ENCODE peak calls at places on chromosomes 16 and 17, in eight cellular contexts. One of them, this sample, is unnamed.
A peak's percentile ranks its signal among the peaks of the same experiment; 100 is the strongest.

GRCh38 chr16:9012848-9013507 is 49.3 kb upstream of the USP7 start:
- DNase-seq in kidney: peak; percentile 70
- DNase-seq in RWPE1: no peak
- DNase-seq in neural progenitor cell: peak; percentile 81
- DNase-seq in fibroblast of lung: peak; percentile 21
- DNase-seq in uterus: no peak
- DNase-seq in colonic mucosa: no peak
- DNase-seq in A673: peak; percentile 70
- DNase-seq in this sample: no peak

GRCh38 chr16:68300736-68301459 is 9.8 kb downstream of the SLC7A6OS start:
- DNase-seq in kidney: no peak
- DNase-seq in RWPE1: no peak
- DNase-seq in neural progenitor cell: no peak
- DNase-seq in fibroblast of lung: peak; percentile 43
- DNase-seq in uterus: no peak
- DNase-seq in colonic mucosa: no peak
- DNase-seq in A673: no peak
- DNase-seq in this sample: no peak

GRCh38 chr17:76872221-76872873 is 4.1 kb downstream of the MGAT5B start:
- DNase-seq in kidney: no peak
- DNase-seq in RWPE1: peak; percentile 96
- DNase-seq in neural progenitor cell: no peak
- DNase-seq in fibroblast of lung: peak; percentile 97
- DNase-seq in uterus: no peak
- DNase-seq in colonic mucosa: no peak
- DNase-seq in A673: peak; percentile 36
- DNase-seq in this sample: peak; percentile 90

GRCh38 chr17:76331083-76331482 is 22.6 kb downstream of the PRPSAP1 start:
- DNase-seq in kidney: no peak
- DNase-seq in RWPE1: no peak
- DNase-seq in neural progenitor cell: no peak
- DNase-seq in fibroblast of lung: no peak
- DNase-seq in uterus: no peak
- DNase-seq in colonic mucosa: peak; percentile 57
- DNase-seq in A673: no peak
- DNase-seq in this sample: no peak

GRCh38 chr17:31415004-31415454 is 23.6 kb downstream of the RAB11FIP4 start:
- DNase-seq in kidney: peak; percentile 66
- DNase-seq in RWPE1: no peak
- DNase-seq in neural progenitor cell: no peak
- DNase-seq in fibroblast of lung: no peak
- DNase-seq in uterus: no peak
- DNase-seq in colonic mucosa: no peak
- DNase-seq in A673: no peak
- DNase-seq in this sample: no peak

GRCh38 chr17:80984749-80985148 is 6.9 kb upstream of the CHMP6 start:
- DNase-seq in kidney: no peak
- DNase-seq in RWPE1: no peak
- DNase-seq in neural progenitor cell: peak; percentile 74
- DNase-seq in fibroblast of lung: peak; percentile 98
- DNase-seq in uterus: no peak
- DNase-seq in colonic mucosa: no peak
- DNase-seq in A673: no peak
- DNase-seq in this sample: peak; percentile 90

GRCh38 chr17:4738136-4739121 is 1.2 kb upstream of the ZMYND15 start:
- DNase-seq in kidney: peak; percentile 68
- DNase-seq in RWPE1: peak; percentile 46
- DNase-seq in neural progenitor cell: peak; percentile 33
- DNase-seq in fibroblast of lung: no peak
- DNase-seq in uterus: no peak
- DNase-seq in colonic mucosa: peak; percentile 65
- DNase-seq in A673: no peak
- DNase-seq in this sample: no peak

GRCh38 chr17:19016881-19017280 is 12.3 kb upstream of the FAM83G start:
- DNase-seq in kidney: peak; percentile 50
- DNase-seq in RWPE1: no peak
- DNase-seq in neural progenitor cell: no peak
- DNase-seq in fibroblast of lung: no peak
- DNase-seq in uterus: no peak
- DNase-seq in colonic mucosa: no peak
- DNase-seq in A673: no peak
- DNase-seq in this sample: no peak

GRCh38 chr17:2179615-2180295 is 123.8 kb downstream of the SMG6 start:
- DNase-seq in kidney: peak; percentile 79
- DNase-seq in RWPE1: no peak
- DNase-seq in neural progenitor cell: no peak
- DNase-seq in fibroblast of lung: peak; percentile 96
- DNase-seq in uterus: peak; percentile 94
- DNase-seq in colonic mucosa: peak; percentile 78
- DNase-seq in A673: peak; percentile 91
- DNase-seq in this sample: peak; percentile 97

GRCh38 chr16:54342966-54343365 is 56.4 kb upstream of the IRX3 start:
- DNase-seq in kidney: no peak
- DNase-seq in RWPE1: no peak
- DNase-seq in neural progenitor cell: no peak
- DNase-seq in fibroblast of lung: peak; percentile 44
- DNase-seq in uterus: no peak
- DNase-seq in colonic mucosa: no peak
- DNase-seq in A673: no peak
- DNase-seq in this sample: no peak

GRCh38 chr17:57463103-57463885 is 207.0 kb downstream of the MSI2 start:
- DNase-seq in kidney: no peak
- DNase-seq in RWPE1: no peak
- DNase-seq in neural progenitor cell: no peak
- DNase-seq in fibroblast of lung: peak; percentile 95
- DNase-seq in uterus: no peak
- DNase-seq in colonic mucosa: no peak
- DNase-seq in A673: no peak
- DNase-seq in this sample: no peak
- H3K27ac ChIP-seq in kidney: no peak overlapping the region
- H3K27ac ChIP-seq in RWPE1: no peak overlapping the region
- H3K27ac ChIP-seq in neural progenitor cell: no peak overlapping the region
- H3K27ac ChIP-seq in fibroblast of lung: no peak overlapping the region
- H3K27ac ChIP-seq in uterus: no peak overlapping the region
- H3K27ac ChIP-seq in colonic mucosa: no peak overlapping the region
- H3K27ac ChIP-seq in A673: no peak overlapping the region
- H3K27ac ChIP-seq in this sample: peak overlapping the region; percentile 52

DNA sequence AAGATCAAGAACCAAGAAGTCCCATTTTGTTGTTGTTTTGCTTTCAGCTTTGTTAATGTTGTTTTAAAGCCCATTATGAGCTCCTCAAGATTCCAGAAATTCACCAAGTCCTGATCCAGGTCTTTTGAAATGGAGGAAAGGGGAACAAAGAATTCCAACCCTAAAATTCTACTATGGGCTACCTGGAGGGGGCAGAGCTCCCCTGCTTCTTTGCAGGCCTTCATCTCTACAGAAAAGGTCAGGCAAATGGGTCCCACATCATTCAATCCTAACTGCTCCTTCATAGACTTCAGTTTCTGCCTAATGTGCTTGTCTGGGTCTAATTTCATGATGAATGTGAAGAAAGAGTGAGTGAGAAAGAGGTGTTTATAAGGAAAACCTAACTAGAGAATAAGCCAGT is 375.5 kb downstream of the TOX3 start:
- DNase-seq in kidney: no peak
- DNase-seq in RWPE1: no peak
- DNase-seq in neural progenitor cell: no peak
- DNase-seq in fibroblast of lung: no peak
- DNase-seq in uterus: no peak
- DNase-seq in colonic mucosa: no peak
- DNase-seq in A673: no peak
- DNase-seq in this sample: no peak
- H3K27ac ChIP-seq in kidney: no peak overlapping the region
- H3K27ac ChIP-seq in RWPE1: no peak overlapping the region
- H3K27ac ChIP-seq in neural progenitor cell: no peak overlapping the region
- H3K27ac ChIP-seq in fibroblast of lung: no peak overlapping the region
- H3K27ac ChIP-seq in uterus: no peak overlapping the region
- H3K27ac ChIP-seq in colonic mucosa: no peak overlapping the region
- H3K27ac ChIP-seq in A673: no peak overlapping the region
- H3K27ac ChIP-seq in this sample: no peak overlapping the region

GRCh38 chr17:12842936-12843335 is 53.6 kb downstream of the ARHGAP44 start:
- DNase-seq in kidney: no peak
- DNase-seq in RWPE1: no peak
- DNase-seq in neural progenitor cell: no peak
- DNase-seq in fibroblast of lung: no peak
- DNase-seq in uterus: no peak
- DNase-seq in colonic mucosa: no peak
- DNase-seq in A673: no peak
- DNase-seq in this sample: no peak
- H3K27ac ChIP-seq in kidney: no peak overlapping the region
- H3K27ac ChIP-seq in RWPE1: no peak overlapping the region
- H3K27ac ChIP-seq in neural progenitor cell: no peak overlapping the region
- H3K27ac ChIP-seq in fibroblast of lung: no peak overlapping the region
- H3K27ac ChIP-seq in uterus: no peak overlapping the region
- H3K27ac ChIP-seq in colonic mucosa: no peak overlapping the region
- H3K27ac ChIP-seq in A673: no peak overlapping the region
- H3K27ac ChIP-seq in this sample: no peak overlapping the region

GRCh38 chr16:11794447-11794846 is 2.6 kb downstream of the ZC3H7A start:
- DNase-seq in kidney: no peak
- DNase-seq in RWPE1: no peak
- DNase-seq in neural progenitor cell: no peak
- DNase-seq in fibroblast of lung: no peak
- DNase-seq in uterus: no peak
- DNase-seq in colonic mucosa: no peak
- DNase-seq in A673: no peak
- DNase-seq in this sample: no peak
- H3K27ac ChIP-seq in kidney: no peak overlapping the region
- H3K27ac ChIP-seq in RWPE1: no peak overlapping the region
- H3K27ac ChIP-seq in neural progenitor cell: peak overlapping the region; percentile 9
- H3K27ac ChIP-seq in fibroblast of lung: no peak overlapping the region
- H3K27ac ChIP-seq in uterus: no peak overlapping the region
- H3K27ac ChIP-seq in colonic mucosa: no peak overlapping the region
- H3K27ac ChIP-seq in A673: no peak overlapping the region
- H3K27ac ChIP-seq in this sample: no peak overlapping the region

This sample was measured in AG04450.